ENCODE peak calls at places on chromosome 1, in six cellular contexts. H is upper lobe of right lung; X is adipocyte; N is cardiac muscle cell; G is naive thymus-derived CD4-positive, alpha-beta T cell; B is neuronal stem cell. K is an unnamed sample. For H3K4me1 and H3K27me3, the result is how much of the 10 kb centered on the place peaks cover.

GRCh38 chr1:37471345-37472231 is 2.8 kb upstream of the ZC3H12A start:
- DNase-seq in H (peak), X (peak), N (peak), G (no peak), B (no peak), K (no peak)

GRCh38 chr1:245177071-245177900 is 22.5 kb downstream of the KIF26B start:
- DNase-seq in H (no peak), X (no peak), N (no peak), G (no peak), B (no peak), K (no peak)

GRCh38 chr1:230878584-230878975 is 10.3 kb upstream of the C1orf198 start:
- DNase-seq in H (no peak), X (peak), N (peak), G (no peak), B (no peak), K (no peak)

GRCh38 chr1:28313710-28314510 is 14.9 kb upstream of the MED18 start:
- DNase-seq in H (peak), X (peak), N (peak), G (no peak), B (no peak), K (no peak)

GRCh38 chr1:198056255-198056654 is 100.5 kb upstream of the NEK7 start:
- DNase-seq in H (no peak), X (no peak), N (peak), G (no peak), B (no peak), K (peak)

GRCh38 chr1:179034720-179035119 is 9.0 kb downstream of the FAM20B start:
- DNase-seq in H (no peak), X (peak), N (peak), G (no peak), B (no peak), K (peak)

GRCh38 chr1:97340951-97341350 is 579.9 kb downstream of the DPYD start:
- DNase-seq in H (no peak), X (peak), N (peak), G (no peak), B (no peak), K (no peak)

GRCh38 chr1:223074901-223075300 is 68.1 kb downstream of the TLR5 start:
- DNase-seq in H (no peak), X (no peak), N (no peak), G (no peak), B (no peak), K (no peak)

GRCh38 chr1:26360807-26361604 is 7.1 kb upstream of the CRYBG2 start:
- DNase-seq in H (no peak), X (no peak), N (no peak), G (no peak), B (no peak), K (no peak)

GRCh38 chr1:230047114-230047865 is 19.7 kb upstream of the GALNT2 start:
- DNase-seq in H (no peak), X (no peak), N (peak), G (no peak), B (no peak), K (no peak)

GRCh38 chr1:53440633-53441032 is 18.6 kb upstream of the DMRTB1 start:
- DNase-seq in H (no peak), X (no peak), N (no peak), G (no peak), B (no peak), K (no peak)

GRCh38 chr1:225430301-225430700 is 2.5 kb upstream of the LBR start:
- DNase-seq in H (no peak), X (no peak), N (peak), G (no peak), B (no peak), K (no peak)

GRCh38 chr1:82894635-82895034 is 1093.9 kb downstream of the ADGRL2 start:
- DNase-seq in H (no peak), X (no peak), N (no peak), G (no peak), B (no peak), K (no peak)

GRCh38 chr1:70504176-70504820 is 93.2 kb downstream of the CTH start:
- DNase-seq in H (no peak), X (peak), N (peak), G (no peak), B (no peak), K (peak)

GRCh38 chr1:109687641-109688499 is at the start of gene GSTM1:
- DNase-seq in H (no peak), X (no peak), N (peak), G (no peak), B (peak), K (no peak)

GRCh38 chr1:18144921-18145699 is 37.5 kb downstream of the IGSF21 start:
- DNase-seq in H (no peak), X (peak), N (no peak), G (no peak), B (no peak), K (no peak)

GRCh38 chr1:237677979-237678378 is 212.7 kb downstream of the ZP4 start:
- DNase-seq in H (no peak), X (peak), N (peak), G (no peak), B (no peak), K (peak)

GRCh38 chr1:25590096-25590824 is 26.3 kb upstream of the MAN1C1 start:
- DNase-seq in H (peak), X (no peak), N (peak), G (no peak), B (no peak), K (no peak)

GRCh38 chr1:182850319-182850718 is 11.2 kb downstream of the DHX9 start:
- DNase-seq in H (no peak), X (no peak), N (no peak), G (no peak), B (no peak), K (no peak)

GRCh38 chr1:106700151-106700550 is 356.3 kb upstream of the PRMT6 start:
- DNase-seq in H (no peak), X (peak), N (no peak), G (no peak), B (no peak), K (no peak)

GRCh38 chr1:179091691-179092165 is 9.9 kb downstream of the TOR3A start:
- DNase-seq in H (peak), X (peak), N (peak), G (no peak), B (no peak), K (no peak)

GRCh38 chr1:182143825-182144661 is 82.5 kb upstream of the ZNF648 start:
- DNase-seq in H (peak), X (peak), N (peak), G (no peak), B (peak), K (no peak)

GRCh38 chr1:30525631-30525979 is 197.8 kb downstream of the MATN1 start:
- DNase-seq in H (no peak), X (no peak), N (no peak), G (no peak), B (no peak), K (no peak)

GRCh38 chr1:157369808-157370521 is 182.3 kb downstream of the FCRL5 start:
- DNase-seq in H (no peak), X (peak), N (peak), G (no peak), B (peak), K (peak)

GRCh38 chr1:184792450-184792969 is 37.9 kb upstream of the EDEM3 start:
- DNase-seq in H (no peak), X (peak), N (peak), G (no peak), B (no peak), K (no peak)

GRCh38 chr1:36156329-36157114 is 562 bp downstream of the MAP7D1 start:
- DNase-seq in H (peak), X (peak), N (peak), G (peak), B (peak), K (peak)
- H3K4me1 ChIP-seq in H (half or more), X (half or more), N (under half), G (half or more), B (under half), K (under half)

GRCh38 chr1:159799446-159799985 is 2.6 kb upstream of the FCRL6 start:
- DNase-seq in H (no peak), X (no peak), N (no peak), G (no peak), B (no peak), K (no peak)
- H3K27me3 ChIP-seq in H (under half), X (under half), N (under half), G (under half), B (under half), K (under half)

DNA sequence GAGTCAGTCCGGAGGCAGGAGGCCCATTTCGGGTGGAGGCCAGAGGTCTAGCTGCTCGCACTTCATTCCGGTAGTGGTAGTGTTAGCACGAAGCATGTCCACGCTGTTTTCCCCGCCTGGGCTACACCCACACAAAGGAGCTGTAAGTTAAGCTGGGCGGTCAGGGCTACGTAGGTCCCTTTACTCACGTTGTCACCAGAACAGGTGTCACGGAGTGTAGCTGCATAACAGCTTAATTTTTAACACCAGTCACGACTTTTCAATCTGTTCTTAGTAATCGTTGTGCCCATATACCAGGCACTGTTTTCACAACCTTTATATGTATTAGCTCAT is 15.6 kb downstream of the HLX start:
- DNase-seq in H (no peak), X (no peak), N (no peak), G (no peak), B (no peak), K (no peak)
- H3K4me3 ChIP-seq in H (no peak), X (no peak), N (no peak), G (no peak), B (no peak), K (no peak)

DNA sequence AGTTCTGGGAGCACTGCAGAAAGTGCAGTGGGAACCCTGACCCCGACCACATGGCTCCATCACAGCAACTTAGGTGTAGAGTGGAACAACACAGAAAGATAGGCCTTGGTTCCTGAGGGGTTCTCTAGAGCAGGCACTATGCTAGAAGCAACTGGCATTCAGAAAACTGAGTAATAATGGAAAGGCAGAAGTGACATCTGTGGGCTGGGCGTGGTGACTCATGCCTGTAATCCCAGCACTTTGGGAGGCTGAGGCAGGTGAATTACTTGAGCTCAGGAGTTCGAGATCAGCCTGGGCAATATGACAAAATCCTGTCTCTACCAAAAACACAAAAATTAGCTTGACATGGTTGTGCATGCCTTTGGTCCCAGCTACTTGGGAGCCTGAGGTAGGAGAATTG is 5.3 kb downstream of the MRPS15 start:
- DNase-seq in H (no peak), X (no peak), N (no peak), G (no peak), B (no peak), K (no peak)
- H3K4me1 ChIP-seq in H (under half), X (under half), N (under half), G (under half), B (under half), K (under half)

GRCh38 chr1:47434051-47434842 is 3.6 kb upstream of the FOXD2 start:
- DNase-seq in H (peak), X (no peak), N (peak), G (no peak), B (no peak), K (no peak)
- H3K27me3 ChIP-seq in H (under half), X (under half), N (half or more), G (under half), B (half or more), K (under half)

GRCh38 chr1:118340928-118341905 is 156.2 kb upstream of the SPAG17 start:
- DNase-seq in H (no peak), X (no peak), N (no peak), G (no peak), B (no peak), K (no peak)

GRCh38 chr1:118346940-118347339 is 161.9 kb upstream of the SPAG17 start:
- DNase-seq in H (no peak), X (no peak), N (no peak), G (no peak), B (no peak), K (no peak)
- H3K4me3 ChIP-seq in H (no peak), X (no peak), N (no peak), G (no peak), B (no peak), K (no peak)

GRCh38 chr1:19397217-19397945 is 85.3 kb downstream of the SLC66A1 start:
- DNase-seq in H (no peak), X (peak), N (no peak), G (no peak), B (no peak), K (no peak)

GRCh38 chr1:19396280-19396679 is 84.2 kb downstream of the SLC66A1 start:
- DNase-seq in H (no peak), X (no peak), N (no peak), G (no peak), B (no peak), K (no peak)

GRCh38 chr1:19398309-19398760 is 86.2 kb downstream of the SLC66A1 start:
- DNase-seq in H (no peak), X (peak), N (peak), G (no peak), B (no peak), K (no peak)

GRCh38 chr1:19393051-19393450 is 80.9 kb downstream of the SLC66A1 start:
- DNase-seq in H (no peak), X (no peak), N (no peak), G (no peak), B (no peak), K (no peak)

GRCh38 chr1:19395678-19396192 is 83.6 kb downstream of the SLC66A1 start:
- DNase-seq in H (no peak), X (peak), N (no peak), G (no peak), B (no peak), K (no peak)
- H3K4me1 ChIP-seq in H (under half), X (under half), N (under half), G (under half), B (under half), K (under half)

GRCh38 chr1:75134656-75134938 is 409 bp downstream of the LHX8 start:
- DNase-seq in H (no peak), X (no peak), N (no peak), G (no peak), B (no peak), K (no peak)
- H3K27me3 ChIP-seq in H (half or more), X (half or more), N (half or more), G (under half), B (half or more), K (half or more)

GRCh38 chr1:155071701-155072100 is 6.9 kb upstream of the EFNA3 start:
- DNase-seq in H (no peak), X (no peak), N (no peak), G (no peak), B (peak), K (no peak)

GRCh38 chr1:155068599-155068998 is 5.1 kb downstream of the EFNA4 start:
- DNase-seq in H (no peak), X (no peak), N (no peak), G (no peak), B (no peak), K (no peak)

GRCh38 chr1:155069551-155070391 is 6.2 kb downstream of the EFNA4 start:
- DNase-seq in H (no peak), X (no peak), N (no peak), G (no peak), B (no peak), K (peak)

GRCh38 chr1:155070721-155071556 is 7.4 kb downstream of the EFNA4 start:
- DNase-seq in H (peak), X (peak), N (peak), G (peak), B (peak), K (peak)

GRCh38 chr1:155070392-155070700 is 6.8 kb downstream of the EFNA4 start:
- DNase-seq in H (no peak), X (no peak), N (no peak), G (no peak), B (no peak), K (no peak)
- H3K4me3 ChIP-seq in H (peak), X (peak), N (peak), G (peak), B (no peak), K (no peak)

K was measured in HAP-1.